ENCODE peak calls at places on chromosomes 7 and 10, in seven cellular contexts. O is cardiac fibroblast, I is BJ, F is ovary, Z is fibroblast of lung, H is IMR-90, P is right lobe of liver. L is an unnamed sample.

GRCh38 chr10:132630666-132631347 is 93.2 kb downstream of the INPP5A start:
- DNase-seq in O (peak), I (no peak), F (peak), Z (no peak), H (no peak), P (peak), L (peak)

GRCh38 chr7:57403601-57404342 is 46.2 kb upstream of the ZNF716 start:
- DNase-seq in O (no peak), I (no peak), F (peak), Z (no peak), H (no peak), P (peak), L (no peak)

GRCh38 chr7:4683884-4684565 is 1.9 kb downstream of the FOXK1 start:
- DNase-seq in O (peak), I (peak), F (peak), Z (peak), H (peak), P (peak), L (peak)

GRCh38 chr7:157412021-157412443 is 75.2 kb downstream of the DNAJB6 start:
- DNase-seq in O (peak), I (peak), F (no peak), Z (peak), H (peak), P (no peak), L (peak)

GRCh38 chr7:25260862-25261454 is 32.7 kb upstream of the NPVF start:
- DNase-seq in O (peak), I (no peak), F (no peak), Z (peak), H (peak), P (no peak), L (peak)

GRCh38 chr7:110507832-110508231 is 583.1 kb upstream of the LRRN3 start:
- DNase-seq in O (no peak), I (no peak), F (no peak), Z (no peak), H (no peak), P (no peak), L (no peak)

GRCh38 chr7:100894860-100895700 is 608 bp downstream of the ACHE start:
- DNase-seq in O (no peak), I (no peak), F (peak), Z (no peak), H (no peak), P (peak), L (peak)

GRCh38 chr10:47013469-47014169 is 102.4 kb downstream of the PTPN20 start:
- DNase-seq in O (no peak), I (no peak), F (no peak), Z (no peak), H (no peak), P (peak), L (peak)

GRCh38 chr10:91711885-91712284 is 79.0 kb upstream of the PPP1R3C start:
- DNase-seq in O (no peak), I (no peak), F (no peak), Z (peak), H (no peak), P (no peak), L (peak)

GRCh38 chr10:132546567-132547420 is 9.2 kb downstream of the INPP5A start:
- DNase-seq in O (no peak), I (no peak), F (no peak), Z (no peak), H (no peak), P (peak), L (no peak)

GRCh38 chr10:4243651-4244050 is 458.6 kb upstream of the KLF6 start:
- DNase-seq in O (peak), I (peak), F (no peak), Z (peak), H (peak), P (no peak), L (peak)

GRCh38 chr7:106521115-106521514 is 139.8 kb downstream of the CCDC71L start:
- DNase-seq in O (no peak), I (no peak), F (no peak), Z (no peak), H (no peak), P (no peak), L (no peak)

GRCh38 chr10:18144928-18145327 is 4.7 kb downstream of the CACNB2 start:
- DNase-seq in O (peak), I (no peak), F (peak), Z (peak), H (no peak), P (no peak), L (peak)

GRCh38 chr10:11407939-11408338 is 203.5 kb downstream of the USP6NL start:
- DNase-seq in O (no peak), I (no peak), F (no peak), Z (no peak), H (no peak), P (no peak), L (no peak)

GRCh38 chr7:20075992-20076813 is 141.0 kb downstream of the MACC1 start:
- DNase-seq in O (no peak), I (no peak), F (no peak), Z (peak), H (no peak), P (no peak), L (no peak)

GRCh38 chr7:33862946-33863814 is 42.2 kb upstream of the BMPER start:
- DNase-seq in O (no peak), I (no peak), F (no peak), Z (no peak), H (no peak), P (no peak), L (no peak)

GRCh38 chr7:13069832-13070231 is 382.4 kb downstream of the ARL4A start:
- DNase-seq in O (no peak), I (no peak), F (no peak), Z (no peak), H (peak), P (no peak), L (peak)

GRCh38 chr7:83648464-83649241 is at the start of gene SEMA3E:
- DNase-seq in O (peak), I (no peak), F (no peak), Z (peak), H (peak), P (no peak), L (peak)

GRCh38 chr7:128361463-128362441 is at the start of gene PRRT4:
- DNase-seq in O (no peak), I (no peak), F (peak), Z (no peak), H (no peak), P (peak), L (peak)

GRCh38 chr7:38411404-38411803 is 138.0 kb upstream of the TARP start:
- DNase-seq in O (peak), I (no peak), F (no peak), Z (peak), H (peak), P (no peak), L (no peak)
- TF ChIP-seq CTCF in O (peak), I (peak), F (no peak), Z (no peak), H (peak), P (no peak), L (no peak)

GRCh38 chr7:51471199-51472016 is 154.8 kb upstream of the COBL start:
- DNase-seq in O (no peak), I (no peak), F (no peak), Z (no peak), H (no peak), P (no peak), L (no peak)
- H3K4me3 ChIP-seq in O (no peak), I (no peak), F (no peak), Z (no peak), H (no peak), P (no peak), L (no peak)

GRCh38 chr7:99386584-99387238 is 12.2 kb downstream of the ARPC1B start:
- DNase-seq in O (peak), I (no peak), F (no peak), Z (no peak), H (peak), P (no peak), L (peak)
- TF ChIP-seq CTCF in O (peak), I (peak), F (no peak), Z (peak), H (peak), P (peak), L (peak)

GRCh38 chr7:27248427-27248806 is 5.8 kb downstream of the EVX1 start:
- DNase-seq in O (no peak), I (no peak), F (no peak), Z (no peak), H (no peak), P (no peak), L (no peak)
- H3K4me3 ChIP-seq in O (no peak), I (no peak), F (no peak), Z (no peak), H (no peak), P (no peak), L (no peak)

DNA sequence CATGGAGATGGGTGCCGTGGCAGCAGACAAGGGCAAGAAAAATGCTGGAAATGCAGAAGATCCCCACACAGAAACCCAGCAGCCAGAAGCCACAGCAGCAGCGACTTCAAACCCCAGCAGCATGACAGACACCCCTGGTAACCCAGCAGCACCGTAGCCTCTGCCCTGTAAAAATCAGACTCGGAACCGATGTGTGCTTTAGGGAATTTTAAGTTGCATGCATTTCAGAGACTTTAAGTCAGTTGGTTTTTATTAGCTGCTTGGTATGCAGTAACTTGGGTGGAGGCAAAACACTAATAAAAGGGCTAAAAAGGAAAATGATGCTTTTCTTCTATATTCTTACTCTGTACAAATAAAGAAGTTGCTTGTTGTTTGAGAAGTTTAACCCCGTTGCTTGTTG is 25.9 kb downstream of the BAG3 start:
- DNase-seq in O (no peak), I (peak), F (no peak), Z (no peak), H (no peak), P (no peak), L (no peak)
- TF ChIP-seq CTCF in O (no peak), I (no peak), F (no peak), Z (no peak), H (no peak), P (no peak), L (no peak)

GRCh38 chr7:30116771-30117170 is 18.0 kb upstream of the MTURN start:
- DNase-seq in O (peak), I (peak), F (no peak), Z (peak), H (no peak), P (no peak), L (peak)
- H3K4me3 ChIP-seq in O (no peak), I (no peak), F (no peak), Z (no peak), H (no peak), P (no peak), L (no peak)

DNA sequence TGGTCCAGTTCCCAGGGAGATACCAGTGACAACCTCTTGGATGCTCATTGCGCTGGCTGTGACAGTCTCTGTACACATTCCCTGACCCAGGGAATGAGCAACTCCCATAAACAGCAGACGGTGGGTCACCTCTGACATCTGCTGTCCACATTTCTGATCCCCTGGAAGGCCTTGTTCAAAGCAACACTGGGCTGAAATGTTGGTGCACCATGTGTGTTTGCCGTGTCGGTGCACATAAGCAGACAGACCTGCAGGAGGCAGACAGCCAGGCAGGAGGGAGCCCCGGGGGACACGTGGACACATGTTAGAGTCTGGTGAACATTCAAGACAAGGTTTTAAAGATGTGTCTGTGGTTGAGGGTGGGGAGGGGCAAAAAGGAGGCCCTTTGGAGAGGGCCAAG is 254.9 kb downstream of the PLXNA4 start:
- DNase-seq in O (no peak), I (no peak), F (no peak), Z (no peak), H (no peak), P (no peak), L (peak)
- TF ChIP-seq CTCF in O (no peak), I (peak), F (no peak), Z (no peak), H (no peak), P (no peak), L (peak)

GRCh38 chr7:3321206-3321605 is 20.2 kb downstream of the SDK1 start:
- DNase-seq in O (no peak), I (no peak), F (no peak), Z (no peak), H (no peak), P (no peak), L (no peak)
- H3K4me3 ChIP-seq in O (no peak), I (no peak), F (no peak), Z (no peak), H (no peak), P (no peak), L (no peak)

DNA sequence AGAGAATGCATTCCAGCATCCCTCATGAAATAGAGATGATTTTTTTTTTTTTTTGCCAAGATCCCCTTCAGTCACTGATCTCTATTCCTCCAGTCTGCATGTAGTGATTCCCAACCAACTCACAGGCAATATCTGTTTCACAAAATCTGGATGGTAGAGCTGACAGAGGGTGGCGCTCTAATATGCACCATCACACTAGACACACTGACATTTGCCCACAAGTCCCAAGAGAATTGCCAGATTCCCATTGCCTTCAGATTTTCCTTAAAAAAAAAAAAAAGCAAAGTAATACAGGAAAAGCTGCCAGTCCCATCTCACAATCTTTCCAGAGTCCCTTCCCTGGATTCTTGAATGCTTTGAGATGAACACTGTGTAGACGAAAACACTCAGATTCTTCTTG is 301.0 kb downstream of the SORCS1 start:
- DNase-seq in O (no peak), I (no peak), F (no peak), Z (no peak), H (no peak), P (no peak), L (no peak)
- TF ChIP-seq CTCF in O (no peak), I (no peak), F (no peak), Z (no peak), H (no peak), P (peak), L (no peak)

L was measured in foreskin fibroblast.